ENCODE peak calls at places on chromosomes 2 and 18, in four cellular contexts. One of them, this sample, is unnamed.

GRCh38 chr18:57741273-57741672 is 61.8 kb downstream of the ATP8B1 start:
- DNase-seq in NCI-H460: no peak
- DNase-seq in naive B cell: no peak
- DNase-seq in ovary: no peak
- DNase-seq in this sample: no peak

GRCh38 chr2:86027913-86028762 is 77.5 kb downstream of the POLR1A start:
- DNase-seq in ovary: peak
- DNase-seq in naive B cell: no peak
- DNase-seq in NCI-H460: no peak
- DNase-seq in this sample: no peak

GRCh38 chr2:106581276-106581675 is 94.1 kb downstream of the CD8B2 start:
- DNase-seq in ovary: no peak
- DNase-seq in naive B cell: no peak
- DNase-seq in NCI-H460: no peak
- DNase-seq in this sample: no peak

GRCh38 chr2:1641498-1641897 is 102.8 kb downstream of the PXDN start:
- DNase-seq in ovary: no peak
- DNase-seq in NCI-H460: no peak
- DNase-seq in naive B cell: no peak
- DNase-seq in this sample: no peak

GRCh38 chr18:69882965-69883668 is 64.6 kb downstream of the CD226 start:
- DNase-seq in naive B cell: no peak
- DNase-seq in ovary: no peak
- DNase-seq in NCI-H460: no peak
- DNase-seq in this sample: no peak

GRCh38 chr2:112794131-112794733 is 9.9 kb upstream of the IL1A start:
- DNase-seq in ovary: no peak
- DNase-seq in NCI-H460: peak
- DNase-seq in naive B cell: no peak
- DNase-seq in this sample: no peak

GRCh38 chr2:121485039-121485438 is 45.6 kb upstream of the RNU4ATAC start:
- DNase-seq in naive B cell: no peak
- DNase-seq in ovary: no peak
- DNase-seq in NCI-H460: no peak
- DNase-seq in this sample: no peak

GRCh38 chr2:217853301-217853881 is 149.4 kb downstream of the TNS1 start:
- DNase-seq in ovary: no peak
- DNase-seq in NCI-H460: no peak
- DNase-seq in naive B cell: no peak
- DNase-seq in this sample: no peak

GRCh38 chr2:66665124-66665984 is 230.4 kb downstream of the MEIS1 start:
- DNase-seq in naive B cell: no peak
- DNase-seq in NCI-H460: no peak
- DNase-seq in ovary: no peak
- DNase-seq in this sample: no peak

GRCh38 chr2:193988784-193989183 is 1668.2 kb upstream of the SLC39A10 start:
- DNase-seq in NCI-H460: no peak
- DNase-seq in ovary: no peak
- DNase-seq in naive B cell: no peak
- DNase-seq in this sample: no peak

GRCh38 chr2:1366546-1367134 is 46.6 kb upstream of the TPO start:
- DNase-seq in NCI-H460: no peak
- DNase-seq in ovary: peak
- DNase-seq in naive B cell: peak
- DNase-seq in this sample: no peak

GRCh38 chr18:79750980-79751571 is 46.7 kb upstream of the KCNG2 start:
- DNase-seq in naive B cell: no peak
- DNase-seq in ovary: no peak
- DNase-seq in NCI-H460: no peak
- DNase-seq in this sample: no peak

GRCh38 chr18:32301976-32302743 is 112.3 kb downstream of the MEP1B start:
- DNase-seq in naive B cell: no peak
- DNase-seq in NCI-H460: peak
- DNase-seq in ovary: no peak
- DNase-seq in this sample: no peak

GRCh38 chr2:235325126-235325525 is 168.7 kb upstream of the AGAP1 start:
- DNase-seq in ovary: no peak
- DNase-seq in naive B cell: no peak
- DNase-seq in NCI-H460: no peak
- DNase-seq in this sample: no peak

GRCh38 chr2:96856776-96857673 is 791 bp downstream of the ANKRD39 start:
- DNase-seq in ovary: no peak
- DNase-seq in NCI-H460: no peak
- DNase-seq in naive B cell: no peak
- DNase-seq in this sample: no peak

GRCh38 chr2:3223080-3223923 is 154.3 kb downstream of the EIPR1 start:
- DNase-seq in naive B cell: no peak
- DNase-seq in ovary: no peak
- DNase-seq in NCI-H460: no peak
- DNase-seq in this sample: no peak

GRCh38 chr18:45248240-45248903 is 366.9 kb upstream of the SLC14A2 start:
- DNase-seq in naive B cell: no peak
- DNase-seq in ovary: no peak
- DNase-seq in NCI-H460: no peak
- DNase-seq in this sample: no peak

GRCh38 chr2:98769784-98770183 is 38.9 kb upstream of the MGAT4A start:
- DNase-seq in NCI-H460: no peak
- DNase-seq in ovary: no peak
- DNase-seq in naive B cell: no peak
- DNase-seq in this sample: no peak